ENCODE peak calls at places on chromosomes 16 and 17, in eight cellular contexts. K is WTC11, A is ovary, D is endothelial cell, V is body of pancreas, O is bronchial epithelial cell, X is breast epithelium, E is MM.1S. G is an unnamed sample.

GRCh38 chr16:30609002-30609927 is 924 bp downstream of the ZNF689 start:
- DNase-seq in K (peak), A (peak), D (no peak), V (peak), O (peak), X (no peak), E (peak), G (peak)

GRCh38 chr16:29025218-29025617 is 40.4 kb downstream of the LAT start:
- DNase-seq in K (no peak), A (no peak), D (no peak), V (no peak), O (no peak), X (no peak), E (no peak), G (peak)

GRCh38 chr17:1755993-1756306 is 5.9 kb upstream of the SERPINF1 start:
- DNase-seq in K (no peak), A (no peak), D (no peak), V (no peak), O (no peak), X (no peak), E (no peak), G (no peak)

GRCh38 chr16:53085539-53086450 is 31.0 kb downstream of the CHD9 start:
- DNase-seq in K (no peak), A (peak), D (no peak), V (no peak), O (peak), X (no peak), E (no peak), G (no peak)

GRCh38 chr17:7004398-7005253 is 7.8 kb upstream of the RNASEK start:
- DNase-seq in K (no peak), A (no peak), D (peak), V (no peak), O (peak), X (no peak), E (peak), G (peak)

GRCh38 chr17:49547566-49547965 is 28.1 kb upstream of the NXPH3 start:
- DNase-seq in K (no peak), A (no peak), D (no peak), V (no peak), O (no peak), X (no peak), E (no peak), G (no peak)

GRCh38 chr17:73667184-73667959 is 23.1 kb upstream of the SDK2 start:
- DNase-seq in K (no peak), A (no peak), D (no peak), V (peak), O (no peak), X (no peak), E (no peak), G (peak)

GRCh38 chr17:38868095-38868967 is 1.5 kb upstream of the LASP1 start:
- DNase-seq in K (no peak), A (peak), D (peak), V (peak), O (peak), X (no peak), E (peak), G (peak)

GRCh38 chr17:49399995-49400394 is 14.7 kb downstream of the PHB1 start:
- DNase-seq in K (no peak), A (no peak), D (no peak), V (no peak), O (no peak), X (no peak), E (no peak), G (no peak)

GRCh38 chr17:64920419-64921172 is 1.3 kb upstream of the LRRC37A3 start:
- DNase-seq in K (no peak), A (no peak), D (no peak), V (no peak), O (peak), X (no peak), E (no peak), G (no peak)

GRCh38 chr17:65759532-65759931 is 198.1 kb upstream of the AXIN2 start:
- DNase-seq in K (no peak), A (no peak), D (no peak), V (no peak), O (no peak), X (no peak), E (no peak), G (no peak)

GRCh38 chr17:64270885-64271284 is 7.8 kb upstream of the TEX2 start:
- DNase-seq in K (no peak), A (no peak), D (no peak), V (no peak), O (no peak), X (no peak), E (peak), G (peak)

GRCh38 chr17:73045722-73046121 is 46.8 kb downstream of the SLC39A11 start:
- DNase-seq in K (no peak), A (no peak), D (no peak), V (no peak), O (no peak), X (no peak), E (no peak), G (no peak)

GRCh38 chr17:47324224-47325020 is 667 bp downstream of the EFCAB13 start:
- DNase-seq in K (peak), A (peak), D (peak), V (peak), O (peak), X (peak), E (no peak), G (peak)

GRCh38 chr16:88703486-88704309 is 2.5 kb downstream of the RNF166 start:
- DNase-seq in K (no peak), A (no peak), D (no peak), V (no peak), O (no peak), X (no peak), E (no peak), G (peak)

GRCh38 chr16:54921229-54921824 is 9.3 kb upstream of the IRX5 start:
- DNase-seq in K (no peak), A (no peak), D (no peak), V (no peak), O (peak), X (no peak), E (no peak), G (no peak)

GRCh38 chr17:81558941-81559806 is 7.0 kb upstream of the FAAP100 start:
- DNase-seq in K (peak), A (no peak), D (no peak), V (no peak), O (no peak), X (no peak), E (no peak), G (no peak)

GRCh38 chr16:11144122-11144521 is 111.9 kb downstream of the SOCS1 start:
- DNase-seq in K (no peak), A (no peak), D (no peak), V (no peak), O (no peak), X (no peak), E (no peak), G (no peak)

GRCh38 chr17:10827898-10828552 is 9.9 kb downstream of the PIRT start:
- DNase-seq in K (no peak), A (no peak), D (no peak), V (no peak), O (no peak), X (no peak), E (no peak), G (no peak)

GRCh38 chr17:78560731-78561130 is 16.5 kb downstream of the DNAH17 start:
- DNase-seq in K (no peak), A (no peak), D (no peak), V (no peak), O (no peak), X (no peak), E (no peak), G (no peak)

GRCh38 chr16:15403392-15403995 is 7.9 kb downstream of the MPV17L start:
- DNase-seq in K (no peak), A (no peak), D (no peak), V (no peak), O (peak), X (no peak), E (no peak), G (no peak)

GRCh38 chr16:72957303-72958277 is 90.3 kb downstream of the ZFHX3 start:
- DNase-seq in K (no peak), A (no peak), D (no peak), V (no peak), O (no peak), X (no peak), E (no peak), G (no peak)

GRCh38 chr16:86514656-86515376 is 4.5 kb downstream of the FOXF1 start:
- DNase-seq in K (no peak), A (no peak), D (no peak), V (no peak), O (no peak), X (no peak), E (no peak), G (no peak)

GRCh38 chr17:68675723-68676122 is 74.6 kb upstream of the FAM20A start:
- DNase-seq in K (no peak), A (no peak), D (no peak), V (no peak), O (no peak), X (no peak), E (no peak), G (no peak)

GRCh38 chr16:66740010-66740409 is 11.4 kb downstream of the DYNC1LI2 start:
- DNase-seq in K (peak), A (no peak), D (peak), V (no peak), O (no peak), X (no peak), E (peak), G (peak)

GRCh38 chr16:68079616-68080344 is 5.4 kb upstream of the NFATC3 start:
- DNase-seq in K (no peak), A (peak), D (peak), V (peak), O (no peak), X (no peak), E (no peak), G (peak)

GRCh38 chr17:75344664-75345063 is 55.4 kb upstream of the SLC25A19 start:
- DNase-seq in K (peak), A (no peak), D (no peak), V (no peak), O (no peak), X (no peak), E (no peak), G (peak)

GRCh38 chr16:46404028-46404427 is 217.2 kb downstream of the SHCBP1 start:
- DNase-seq in K (no peak), A (no peak), D (no peak), V (no peak), O (no peak), X (no peak), E (no peak), G (no peak)

GRCh38 chr17:61185385-61185784 is 214.3 kb upstream of the TBX2 start:
- DNase-seq in K (no peak), A (no peak), D (no peak), V (no peak), O (no peak), X (no peak), E (no peak), G (no peak)

GRCh38 chr17:74180336-74180735 is 23.1 kb upstream of the RPL38 start:
- DNase-seq in K (no peak), A (no peak), D (no peak), V (no peak), O (no peak), X (no peak), E (no peak), G (no peak)

GRCh38 chr17:79792984-79793923 is 3.6 kb downstream of the CBX8 start:
- DNase-seq in K (peak), A (peak), D (no peak), V (no peak), O (no peak), X (no peak), E (no peak), G (no peak)

GRCh38 chr17:28133562-28133970 is 91.1 kb downstream of the NLK start:
- DNase-seq in K (no peak), A (no peak), D (no peak), V (no peak), O (peak), X (no peak), E (no peak), G (no peak)

GRCh38 chr16:79047337-79047736 is 553.2 kb downstream of the MAF start:
- DNase-seq in K (no peak), A (no peak), D (no peak), V (no peak), O (peak), X (no peak), E (peak), G (peak)
- TF ChIP-seq CTCF in K (peak), A (no peak), D (peak), V (peak), O (peak), X (no peak), E (peak), G (peak)

DNA sequence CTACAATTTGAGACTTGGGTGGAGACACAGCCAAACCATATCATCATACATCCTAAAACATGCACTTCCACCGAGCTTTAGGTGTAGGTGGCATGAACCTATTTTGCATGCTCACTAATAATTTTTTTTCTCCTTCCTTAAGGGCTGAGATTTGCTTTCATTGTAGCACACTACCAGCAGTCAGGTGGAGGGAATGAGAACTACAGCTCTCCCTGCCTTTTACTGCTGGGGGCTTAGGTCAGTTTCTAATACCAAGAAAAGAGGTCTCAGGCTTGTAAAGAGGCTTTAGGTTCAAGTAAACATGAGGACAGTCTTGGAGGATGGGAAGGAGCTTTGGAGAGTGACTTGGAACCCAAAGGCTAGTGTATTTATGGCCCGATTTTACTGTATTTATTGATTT is 22.0 kb downstream of the CFAP20 start:
- DNase-seq in K (no peak), A (no peak), D (no peak), V (no peak), O (no peak), X (no peak), E (no peak), G (no peak)
- TF ChIP-seq CTCF in K (no peak), A (no peak), D (no peak), V (no peak), O (no peak), X (no peak), E (no peak), G (no peak)

DNA sequence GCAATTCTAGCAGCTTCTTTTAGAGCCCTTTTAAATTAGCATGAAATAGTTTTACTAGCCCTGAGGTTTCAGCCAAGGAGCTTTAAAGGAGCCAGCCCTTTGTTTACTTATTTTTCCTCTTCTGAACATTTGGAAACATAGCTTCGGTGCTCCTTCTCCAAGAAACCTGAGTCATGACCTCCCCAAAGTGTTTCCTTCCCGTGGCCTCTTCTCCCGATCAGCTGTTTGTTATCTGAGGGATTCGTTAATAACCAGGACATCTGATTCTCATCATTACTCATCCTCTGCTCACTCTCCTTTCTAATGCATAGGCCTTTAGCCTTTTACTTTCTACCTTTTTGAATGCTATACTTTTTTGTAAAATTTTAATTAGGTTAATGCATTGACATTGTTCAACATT is 204.5 kb downstream of the WWOX start:
- DNase-seq in K (no peak), A (no peak), D (no peak), V (no peak), O (no peak), X (no peak), E (no peak), G (no peak)
- TF ChIP-seq CTCF in K (no peak), A (no peak), D (no peak), V (no peak), O (no peak), X (no peak), E (no peak), G (no peak)

GRCh38 chr17:43712397-43712796 is 46.2 kb downstream of the SOST start:
- DNase-seq in K (no peak), A (no peak), D (no peak), V (no peak), O (no peak), X (no peak), E (no peak), G (no peak)
- TF ChIP-seq CTCF in K (no peak), A (no peak), D (no peak), V (no peak), O (no peak), X (no peak), E (no peak), G (no peak)

G was measured in activated CD8-positive, alpha-beta T cell treated with anti-CD3 and anti-CD28 coated beads for 36 hours.